ENCODE peak calls at places on chromosomes 16 and 17, in eight cellular contexts. N is tibial artery, Y is bronchial epithelial cell, A is ACHN, U is nephron progenitor cell, O is neural progenitor cell, D is psoas muscle, E is frontal cortex. K is an unnamed sample.

GRCh38 chr17:45320931-45321461 is 4.2 kb upstream of the MAP3K14 start:
- DNase-seq in D (no peak), Y (peak), O (no peak), U (no peak), E (no peak), N (peak), A (peak), K (no peak)

GRCh38 chr17:37699285-37699973 is 45.4 kb downstream of the HNF1B start:
- DNase-seq in O (no peak), Y (peak), D (no peak), E (no peak), A (no peak), N (no peak), U (no peak), K (no peak)

GRCh38 chr16:54193656-54194007 is 93.0 kb downstream of the IRX3 start:
- DNase-seq in Y (peak), D (peak), U (peak), O (peak), E (no peak), N (peak), A (peak), K (no peak)

GRCh38 chr17:67270411-67270810 is 25.4 kb upstream of the HELZ start:
- DNase-seq in Y (no peak), O (no peak), D (no peak), U (no peak), A (no peak), N (no peak), E (no peak), K (no peak)

GRCh38 chr17:3385869-3386816 is at the start of gene OR3A2:
- DNase-seq in O (peak), D (no peak), E (no peak), A (no peak), N (no peak), U (no peak), Y (no peak), K (no peak)

GRCh38 chr16:72064361-72064894 is 1.4 kb downstream of the HPR start:
- DNase-seq in A (no peak), O (no peak), U (no peak), E (no peak), Y (no peak), D (no peak), N (no peak), K (no peak)

GRCh38 chr17:46771601-46772012 is 46.9 kb downstream of the WNT3 start:
- DNase-seq in A (peak), Y (no peak), U (peak), D (no peak), O (no peak), E (peak), N (no peak), K (no peak)

GRCh38 chr16:80460004-80460403 is 80.8 kb upstream of the DYNLRB2 start:
- DNase-seq in O (no peak), A (no peak), N (no peak), U (no peak), E (no peak), Y (no peak), D (no peak), K (no peak)

GRCh38 chr16:77711775-77712174 is 10.5 kb upstream of the NUDT7 start:
- DNase-seq in Y (peak), U (no peak), O (no peak), N (no peak), E (no peak), D (no peak), A (no peak), K (no peak)

GRCh38 chr16:78551487-78552085 is 452.1 kb downstream of the WWOX start:
- DNase-seq in Y (no peak), A (no peak), U (no peak), O (peak), N (no peak), E (no peak), D (no peak), K (no peak)

GRCh38 chr17:15917021-15917438 is 27.9 kb upstream of the ADORA2B start:
- DNase-seq in U (no peak), D (no peak), E (no peak), N (no peak), Y (no peak), O (no peak), A (no peak), K (no peak)

GRCh38 chr16:51151435-51151950 is 423 bp upstream of the SALL1 start:
- DNase-seq in Y (no peak), E (peak), D (no peak), U (peak), A (peak), O (peak), N (no peak), K (no peak)

GRCh38 chr17:71530227-71530626 is 590.6 kb upstream of the SOX9 start:
- DNase-seq in O (no peak), D (no peak), U (no peak), A (no peak), E (no peak), Y (peak), N (no peak), K (peak)

GRCh38 chr16:59733321-59733720 is 999.2 kb upstream of the GOT2 start:
- DNase-seq in A (no peak), D (no peak), O (no peak), U (no peak), N (no peak), Y (no peak), E (no peak), K (no peak)

GRCh38 chr17:42120161-42121065 is 754 bp downstream of the KAT2A start:
- DNase-seq in D (no peak), A (no peak), N (no peak), E (no peak), O (peak), Y (no peak), U (peak), K (no peak)

GRCh38 chr17:65750678-65751077 is 189.2 kb upstream of the AXIN2 start:
- DNase-seq in D (peak), O (no peak), Y (peak), E (no peak), U (no peak), N (no peak), A (peak), K (peak)

GRCh38 chr17:66571745-66572144 is 263.2 kb upstream of the CACNG5 start:
- DNase-seq in U (no peak), D (no peak), A (no peak), O (no peak), Y (no peak), N (no peak), E (no peak), K (no peak)

GRCh38 chr17:81239714-81240555 is 817 bp downstream of the NDUFAF8 start:
- DNase-seq in E (no peak), Y (peak), D (no peak), A (peak), N (no peak), U (no peak), O (peak), K (no peak)

GRCh38 chr16:71626018-71626857 is at the start of gene MARVELD3:
- DNase-seq in N (no peak), U (peak), O (peak), Y (peak), D (no peak), A (no peak), E (no peak), K (peak)

GRCh38 chr17:38617074-38617860 is 11.5 kb upstream of the SRCIN1 start:
- DNase-seq in Y (no peak), U (no peak), N (no peak), O (no peak), E (no peak), A (no peak), D (no peak), K (no peak)

GRCh38 chr17:49565948-49566491 is 9.7 kb upstream of the NXPH3 start:
- DNase-seq in Y (peak), D (peak), E (no peak), N (peak), A (no peak), U (no peak), O (no peak), K (peak)

GRCh38 chr16:64089697-64090096 is 1032.2 kb downstream of the CDH11 start:
- DNase-seq in N (no peak), D (no peak), Y (peak), O (peak), E (no peak), U (peak), A (peak), K (no peak)

GRCh38 chr17:49554694-49555494 is 20.8 kb upstream of the NXPH3 start:
- DNase-seq in A (no peak), E (no peak), O (peak), U (no peak), N (no peak), D (peak), Y (no peak), K (no peak)

GRCh38 chr17:36717088-36717487 is 115.7 kb downstream of the MRM1 start:
- DNase-seq in N (no peak), U (no peak), E (no peak), A (no peak), O (no peak), Y (no peak), D (no peak), K (no peak)

GRCh38 chr17:50839591-50840310 is 4.4 kb downstream of the WFIKKN2 start:
- DNase-seq in Y (no peak), E (no peak), N (no peak), O (no peak), U (no peak), D (no peak), A (no peak), K (no peak)

GRCh38 chr16:68257906-68258800 is 6.2 kb upstream of the SLC7A6 start:
- DNase-seq in O (no peak), N (no peak), Y (peak), E (no peak), A (peak), D (peak), U (peak), K (no peak)

GRCh38 chr17:77409282-77410161 is 268.8 kb downstream of the SEC14L1 start:
- DNase-seq in E (no peak), O (peak), N (peak), A (no peak), U (peak), D (peak), Y (no peak), K (no peak)

GRCh38 chr17:45160505-45161287 is 979 bp upstream of the HEXIM2 start:
- DNase-seq in O (peak), U (peak), Y (peak), D (peak), N (no peak), A (peak), E (no peak), K (no peak)

GRCh38 chr17:81514735-81515529 is 2.3 kb upstream of the ACTG1 start:
- DNase-seq in Y (peak), O (peak), U (peak), A (peak), D (peak), N (peak), E (peak), K (peak)

GRCh38 chr17:10033982-10034381 is 128.9 kb upstream of the RCVRN start:
- DNase-seq in D (no peak), N (peak), Y (no peak), U (no peak), O (no peak), E (no peak), A (no peak), K (no peak)

GRCh38 chr16:1909661-1910231 is 8.5 kb downstream of the HS3ST6 start:
- DNase-seq in D (no peak), U (no peak), N (no peak), E (no peak), Y (no peak), A (no peak), O (peak), K (no peak)

GRCh38 chr17:34913001-34913400 is 48.3 kb downstream of the CCT6B start:
- DNase-seq in E (no peak), D (no peak), O (no peak), U (no peak), Y (no peak), A (no peak), N (no peak), K (no peak)

GRCh38 chr16:29989111-29989858 is 6.1 kb downstream of the HIRIP3 start:
- DNase-seq in D (no peak), A (no peak), U (no peak), O (no peak), E (no peak), Y (no peak), N (no peak), K (no peak)

GRCh38 chr17:33292981-33293867 is at the start of gene ASIC2:
- DNase-seq in O (peak), D (no peak), N (no peak), Y (peak), E (no peak), U (peak), A (peak), K (peak)

GRCh38 chr16:20740007-20740883 is 1.4 kb downstream of the THUMPD1 start:
- DNase-seq in A (peak), U (no peak), Y (peak), E (no peak), N (no peak), D (no peak), O (no peak), K (no peak)

GRCh38 chr17:78592991-78593329 is 15.8 kb upstream of the DNAH17 start:
- DNase-seq in D (no peak), O (no peak), U (no peak), E (no peak), N (no peak), Y (no peak), A (no peak), K (no peak)

GRCh38 chr17:66357037-66357436 is 54.6 kb downstream of the PRKCA start:
- DNase-seq in O (no peak), E (no peak), Y (no peak), U (no peak), N (no peak), A (peak), D (no peak), K (no peak)

GRCh38 chr16:12958366-12958765 is 57.0 kb downstream of the SHISA9 start:
- DNase-seq in E (no peak), O (no peak), A (no peak), Y (no peak), N (no peak), U (no peak), D (no peak), K (no peak)

GRCh38 chr16:23064642-23065041 is 84.6 kb downstream of the USP31 start:
- DNase-seq in Y (no peak), N (no peak), E (no peak), A (no peak), O (no peak), D (no peak), U (no peak), K (no peak)

GRCh38 chr16:57527027-57527426 is 9.3 kb downstream of the CCDC102A start:
- DNase-seq in O (no peak), A (no peak), D (no peak), U (no peak), E (peak), N (no peak), Y (no peak), K (no peak)

K was measured in RWPE2.